ENCODE peak calls at places on chromosome 10, in five cellular contexts. One of them, this sample, is unnamed.
A peak's percentile ranks its signal among the peaks of the same experiment; 100 is the strongest.

GRCh38 chr10:6052247-6053221 is 9.6 kb downstream of the IL2RA start:
- DNase-seq in tibial nerve: no peak
- DNase-seq in DND-41: peak; percentile 47
- DNase-seq in neural progenitor cell: no peak
- DNase-seq in thoracic aorta: no peak
- DNase-seq in this sample: peak; percentile 57

GRCh38 chr10:77643795-77644468 is 6.3 kb upstream of the KCNMA1 start:
- DNase-seq in tibial nerve: no peak
- DNase-seq in DND-41: peak; percentile 39
- DNase-seq in neural progenitor cell: peak; percentile 78
- DNase-seq in thoracic aorta: no peak
- DNase-seq in this sample: no peak

GRCh38 chr10:43859016-43859525 is 210.4 kb upstream of the ZNF32 start:
- DNase-seq in tibial nerve: no peak
- DNase-seq in DND-41: no peak
- DNase-seq in neural progenitor cell: no peak
- DNase-seq in thoracic aorta: no peak
- DNase-seq in this sample: no peak

GRCh38 chr10:35394411-35394851 is 58.1 kb downstream of the CCNY start:
- DNase-seq in tibial nerve: no peak
- DNase-seq in DND-41: no peak
- DNase-seq in neural progenitor cell: no peak
- DNase-seq in thoracic aorta: no peak
- DNase-seq in this sample: no peak

GRCh38 chr10:50550291-50550839 is 73.4 kb downstream of the SGMS1 start:
- DNase-seq in tibial nerve: no peak
- DNase-seq in DND-41: no peak
- DNase-seq in neural progenitor cell: no peak
- DNase-seq in thoracic aorta: no peak
- DNase-seq in this sample: no peak

GRCh38 chr10:84290235-84290634 is 38.2 kb upstream of the CCSER2 start:
- DNase-seq in tibial nerve: no peak
- DNase-seq in DND-41: no peak
- DNase-seq in neural progenitor cell: no peak
- DNase-seq in thoracic aorta: no peak
- DNase-seq in this sample: no peak

GRCh38 chr10:71268247-71268691 is 50.8 kb upstream of the SLC29A3 start:
- DNase-seq in tibial nerve: no peak
- DNase-seq in DND-41: no peak
- DNase-seq in neural progenitor cell: peak; percentile 64
- DNase-seq in thoracic aorta: no peak
- DNase-seq in this sample: peak; percentile 35

GRCh38 chr10:24989867-24990266 is 26.1 kb downstream of the ENKUR start:
- DNase-seq in tibial nerve: no peak
- DNase-seq in DND-41: no peak
- DNase-seq in neural progenitor cell: no peak
- DNase-seq in thoracic aorta: no peak
- DNase-seq in this sample: no peak

GRCh38 chr10:72097448-72098300 is 9.3 kb upstream of the SPOCK2 start:
- DNase-seq in tibial nerve: no peak
- DNase-seq in DND-41: no peak
- DNase-seq in neural progenitor cell: no peak
- DNase-seq in thoracic aorta: peak; percentile 53
- DNase-seq in this sample: no peak

GRCh38 chr10:24706479-24707118 is 17.1 kb downstream of the ARHGAP21 start:
- DNase-seq in tibial nerve: no peak
- DNase-seq in DND-41: peak; percentile 67
- DNase-seq in neural progenitor cell: no peak
- DNase-seq in thoracic aorta: no peak
- DNase-seq in this sample: no peak

GRCh38 chr10:111017093-111017492 is 59.7 kb upstream of the ADRA2A start:
- DNase-seq in tibial nerve: no peak
- DNase-seq in DND-41: no peak
- DNase-seq in neural progenitor cell: no peak
- DNase-seq in thoracic aorta: no peak
- DNase-seq in this sample: no peak

GRCh38 chr10:95896066-95896850 is 11.5 kb upstream of the CC2D2B start:
- DNase-seq in tibial nerve: no peak
- DNase-seq in DND-41: no peak
- DNase-seq in neural progenitor cell: no peak
- DNase-seq in thoracic aorta: no peak
- DNase-seq in this sample: no peak

GRCh38 chr10:52314822-52315552 is 906 bp downstream of the DKK1 start:
- DNase-seq in tibial nerve: no peak
- DNase-seq in DND-41: no peak
- DNase-seq in neural progenitor cell: peak; percentile 46
- DNase-seq in thoracic aorta: no peak
- DNase-seq in this sample: peak; percentile 43

GRCh38 chr10:90846746-90847145 is 11.1 kb downstream of the HTR7 start:
- DNase-seq in tibial nerve: no peak
- DNase-seq in DND-41: no peak
- DNase-seq in neural progenitor cell: no peak
- DNase-seq in thoracic aorta: no peak
- DNase-seq in this sample: no peak

GRCh38 chr10:28559661-28560060 is 26.7 kb downstream of the WAC start:
- DNase-seq in tibial nerve: no peak
- DNase-seq in DND-41: no peak
- DNase-seq in neural progenitor cell: peak; percentile 81
- DNase-seq in thoracic aorta: no peak
- DNase-seq in this sample: no peak

GRCh38 chr10:28558186-28558585 is 25.3 kb downstream of the WAC start:
- DNase-seq in tibial nerve: no peak
- DNase-seq in DND-41: no peak
- DNase-seq in neural progenitor cell: no peak
- DNase-seq in thoracic aorta: no peak
- DNase-seq in this sample: no peak

GRCh38 chr10:28560617-28561016 is 27.7 kb downstream of the WAC start:
- DNase-seq in tibial nerve: no peak
- DNase-seq in DND-41: no peak
- DNase-seq in neural progenitor cell: no peak
- DNase-seq in thoracic aorta: no peak
- DNase-seq in this sample: no peak

GRCh38 chr10:28558923-28559508 is 26.1 kb downstream of the WAC start:
- DNase-seq in tibial nerve: no peak
- DNase-seq in DND-41: no peak
- DNase-seq in neural progenitor cell: peak; percentile 25
- DNase-seq in thoracic aorta: no peak
- DNase-seq in this sample: no peak

GRCh38 chr10:28561531-28561930 is 28.6 kb downstream of the WAC start:
- DNase-seq in tibial nerve: no peak
- DNase-seq in DND-41: no peak
- DNase-seq in neural progenitor cell: peak; percentile 64
- DNase-seq in thoracic aorta: no peak
- DNase-seq in this sample: no peak
- H3K4me1 ChIP-seq in tibial nerve: no peaks in the 10 kb centered on the region
- H3K4me1 ChIP-seq in DND-41: no peaks in the 10 kb centered on the region
- H3K4me1 ChIP-seq in neural progenitor cell: peaks cover 41% of the 10 kb centered on the region
- H3K4me1 ChIP-seq in thoracic aorta: peaks cover 34% of the 10 kb centered on the region
- H3K4me1 ChIP-seq in this sample: peaks cover 47% of the 10 kb centered on the region

GRCh38 chr10:116764979-116765378 is 22.6 kb upstream of the HSPA12A start:
- DNase-seq in tibial nerve: no peak
- DNase-seq in DND-41: no peak
- DNase-seq in neural progenitor cell: no peak
- DNase-seq in thoracic aorta: no peak
- DNase-seq in this sample: no peak

GRCh38 chr10:116766241-116767198 is 24.2 kb upstream of the HSPA12A start:
- DNase-seq in tibial nerve: no peak
- DNase-seq in DND-41: no peak
- DNase-seq in neural progenitor cell: no peak
- DNase-seq in thoracic aorta: no peak
- DNase-seq in this sample: peak; percentile 20

GRCh38 chr10:116767235-116767634 is 24.9 kb upstream of the HSPA12A start:
- DNase-seq in tibial nerve: no peak
- DNase-seq in DND-41: no peak
- DNase-seq in neural progenitor cell: no peak
- DNase-seq in thoracic aorta: no peak
- DNase-seq in this sample: peak; percentile 63

GRCh38 chr10:116763440-116763839 is 21.1 kb upstream of the HSPA12A start:
- DNase-seq in tibial nerve: no peak
- DNase-seq in DND-41: no peak
- DNase-seq in neural progenitor cell: no peak
- DNase-seq in thoracic aorta: no peak
- DNase-seq in this sample: no peak

DNA sequence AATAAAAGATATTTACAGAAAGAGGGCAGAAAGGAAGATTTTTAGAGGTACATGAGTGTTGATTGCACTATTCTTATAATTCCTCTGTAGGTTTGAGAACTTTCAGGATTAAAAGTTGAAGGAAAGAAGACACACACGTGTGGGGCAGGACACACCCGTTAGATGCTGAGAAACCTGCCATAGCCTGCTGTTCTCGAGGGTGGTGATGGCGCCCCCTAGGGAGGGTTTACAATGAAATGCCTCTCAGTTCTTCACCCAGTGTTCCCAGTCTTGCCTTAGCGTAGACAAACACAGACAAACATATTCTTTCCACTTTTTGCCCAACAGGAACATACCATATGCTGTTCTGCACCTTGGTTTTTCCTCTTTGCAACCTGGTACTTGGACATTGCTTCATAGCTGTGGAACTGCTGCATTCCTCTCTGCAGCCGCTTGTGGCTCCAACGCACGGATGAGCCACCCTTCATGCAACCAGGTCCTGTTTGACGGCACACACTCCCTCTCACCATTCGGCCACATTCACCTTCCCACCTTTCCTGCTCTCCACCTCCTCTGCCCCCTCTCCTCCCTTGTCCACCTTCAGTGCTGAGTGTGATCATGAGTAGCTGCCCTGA is 23.3 kb upstream of the HSPA12A start:
- DNase-seq in tibial nerve: no peak
- DNase-seq in DND-41: peak; percentile 12
- DNase-seq in neural progenitor cell: no peak
- DNase-seq in thoracic aorta: no peak
- DNase-seq in this sample: no peak
- TF ChIP-seq CTCF in tibial nerve: peak; percentile 20
- TF ChIP-seq CTCF in DND-41: peak; percentile 26
- TF ChIP-seq CTCF in neural progenitor cell: peak; percentile 34
- TF ChIP-seq CTCF in thoracic aorta: no peak
- TF ChIP-seq CTCF in this sample: peak; percentile 46

DNA sequence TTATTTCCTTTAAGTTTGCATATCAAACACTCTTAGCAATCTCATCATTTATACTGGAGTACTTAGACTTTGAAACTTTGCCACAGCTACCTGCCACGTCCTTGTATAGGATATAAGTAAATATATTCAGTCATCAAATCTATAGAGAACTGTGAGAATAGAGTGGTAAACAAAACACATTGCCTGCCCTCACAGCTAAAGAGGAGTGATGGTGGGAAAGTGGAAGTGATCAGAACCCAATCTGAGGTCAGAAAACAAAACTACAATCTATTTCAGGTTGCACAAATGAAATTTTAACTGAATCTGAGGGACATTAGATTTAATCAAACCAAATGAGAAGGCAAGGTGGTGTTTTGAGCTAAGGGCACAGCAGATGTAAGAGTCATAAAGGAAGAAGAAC is 74.8 kb downstream of the ZEB1 start:
- DNase-seq in tibial nerve: no peak
- DNase-seq in DND-41: no peak
- DNase-seq in neural progenitor cell: no peak
- DNase-seq in thoracic aorta: no peak
- DNase-seq in this sample: no peak
- H3K4me1 ChIP-seq in tibial nerve: no peaks in the 10 kb centered on the region
- H3K4me1 ChIP-seq in DND-41: peaks cover 3% of the 10 kb centered on the region
- H3K4me1 ChIP-seq in neural progenitor cell: peaks cover 6% of the 10 kb centered on the region
- H3K4me1 ChIP-seq in thoracic aorta: peaks cover 26% of the 10 kb centered on the region
- H3K4me1 ChIP-seq in this sample: no peaks in the 10 kb centered on the region

DNA sequence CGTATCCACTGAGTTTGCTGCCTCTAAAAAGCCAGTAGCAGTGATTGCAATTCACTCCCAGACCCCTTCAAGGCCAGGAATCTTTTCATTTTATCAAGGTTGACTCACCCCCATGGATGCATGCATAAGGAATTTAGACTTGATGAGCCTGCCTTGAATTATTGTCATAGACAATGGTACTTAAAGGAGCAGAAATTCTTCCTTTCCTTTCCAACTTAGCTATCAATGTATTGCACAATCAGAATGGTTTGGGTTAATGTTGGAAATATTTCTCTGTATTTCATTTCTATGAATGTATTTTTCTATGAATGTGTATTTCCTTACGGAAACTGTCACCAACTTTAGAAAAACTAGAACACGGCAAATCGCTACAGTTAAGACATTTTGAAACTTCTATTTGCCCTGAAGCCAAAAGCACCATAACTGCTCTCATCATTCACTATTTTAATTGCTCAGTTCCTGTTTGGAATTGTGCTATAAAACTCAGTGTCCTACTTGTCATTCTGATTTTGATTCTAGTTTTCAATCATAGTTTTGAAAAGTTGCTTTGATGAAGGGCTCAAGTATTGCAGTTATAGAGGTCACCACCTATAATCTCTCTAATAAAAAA is 355.7 kb upstream of the AKR1E2 start:
- DNase-seq in tibial nerve: no peak
- DNase-seq in DND-41: no peak
- DNase-seq in neural progenitor cell: no peak
- DNase-seq in thoracic aorta: no peak
- DNase-seq in this sample: no peak
- TF ChIP-seq CTCF in tibial nerve: no peak
- TF ChIP-seq CTCF in DND-41: no peak
- TF ChIP-seq CTCF in neural progenitor cell: no peak
- TF ChIP-seq CTCF in thoracic aorta: no peak
- TF ChIP-seq CTCF in this sample: no peak

GRCh38 chr10:102931643-102932042 is 13.5 kb downstream of the CNNM2 start:
- DNase-seq in tibial nerve: no peak
- DNase-seq in DND-41: no peak
- DNase-seq in neural progenitor cell: no peak
- DNase-seq in thoracic aorta: no peak
- DNase-seq in this sample: no peak
- H3K4me1 ChIP-seq in tibial nerve: no peaks in the 10 kb centered on the region
- H3K4me1 ChIP-seq in DND-41: peaks cover 11% of the 10 kb centered on the region
- H3K4me1 ChIP-seq in neural progenitor cell: no peaks in the 10 kb centered on the region
- H3K4me1 ChIP-seq in thoracic aorta: peaks cover 6% of the 10 kb centered on the region
- H3K4me1 ChIP-seq in this sample: no peaks in the 10 kb centered on the region

GRCh38 chr10:59865101-59865500 is 41.3 kb downstream of the CCDC6 start:
- DNase-seq in tibial nerve: no peak
- DNase-seq in DND-41: no peak
- DNase-seq in neural progenitor cell: peak; percentile 33
- DNase-seq in thoracic aorta: no peak
- DNase-seq in this sample: peak; percentile 85
- TF ChIP-seq CTCF in tibial nerve: peak; percentile 25
- TF ChIP-seq CTCF in DND-41: no peak
- TF ChIP-seq CTCF in neural progenitor cell: peak; percentile 43
- TF ChIP-seq CTCF in thoracic aorta: peak; percentile 19
- TF ChIP-seq CTCF in this sample: peak; percentile 24